ENCODE peak calls at places on chromosomes 3 and 15, in ten cellular contexts. S is heart left ventricle, Q is breast epithelium, R is adrenal gland, K is A549, B is tibial nerve, F is IMR-90, C is body of pancreas, G is esophagus squamous epithelium, P is HCT116. T is an unnamed sample. For H3K4me1, the result is how much of the 10 kb centered on the place peaks cover.

GRCh38 chr3:128178782-128179473 is 25.6 kb downstream of the EEFSEC start:
- DNase-seq in C (no peak), F (peak), K (no peak), R (no peak), B (no peak), G (no peak), P (no peak), S (no peak), Q (no peak), T (no peak)

GRCh38 chr3:141108002-141108401 is 56.9 kb downstream of the SPSB4 start:
- DNase-seq in Q (no peak), S (no peak), R (peak), G (no peak), F (no peak), P (no peak), B (no peak), K (no peak), C (no peak), T (no peak)

GRCh38 chr3:73933585-73933984 is 308.8 kb upstream of the PDZRN3 start:
- DNase-seq in P (no peak), B (no peak), Q (no peak), G (no peak), C (no peak), K (no peak), R (no peak), S (no peak), F (no peak), T (no peak)

GRCh38 chr3:137738710-137739109 is 25.4 kb upstream of the SOX14 start:
- DNase-seq in Q (no peak), B (no peak), C (no peak), S (no peak), P (no peak), F (no peak), G (no peak), K (no peak), R (no peak), T (no peak)

GRCh38 chr3:104564045-104564643 is 802.6 kb upstream of the ALCAM start:
- DNase-seq in C (peak), Q (no peak), K (peak), P (peak), S (no peak), R (peak), B (peak), F (peak), G (no peak), T (peak)

GRCh38 chr15:40106203-40107161 is 2.2 kb downstream of the BMF start:
- DNase-seq in K (peak), F (peak), G (no peak), P (no peak), R (peak), C (peak), Q (peak), S (peak), B (peak), T (peak)

GRCh38 chr3:18474202-18474601 is 49.1 kb upstream of the SATB1 start:
- DNase-seq in P (no peak), G (no peak), B (no peak), K (no peak), F (no peak), S (no peak), Q (no peak), R (no peak), C (no peak), T (no peak)

GRCh38 chr15:98856540-98856907 is 151.1 kb downstream of the PGPEP1L start:
- DNase-seq in K (peak), F (peak), B (no peak), C (no peak), R (no peak), S (no peak), Q (no peak), P (no peak), G (no peak), T (no peak)

GRCh38 chr15:22903961-22904534 is 65.6 kb downstream of the NIPA2 start:
- DNase-seq in Q (no peak), C (peak), B (no peak), F (no peak), R (no peak), P (no peak), S (no peak), G (no peak), K (no peak), T (no peak)

GRCh38 chr3:136955813-136956212 is 2.0 kb upstream of the IL20RB start:
- DNase-seq in P (peak), F (peak), Q (no peak), S (no peak), G (no peak), B (no peak), R (no peak), K (peak), C (peak), T (no peak)

GRCh38 chr3:122563717-122564025 is 429 bp downstream of the PARP9 start:
- DNase-seq in R (no peak), Q (no peak), C (peak), G (no peak), S (peak), K (no peak), F (no peak), P (no peak), B (peak), T (no peak)

DNA sequence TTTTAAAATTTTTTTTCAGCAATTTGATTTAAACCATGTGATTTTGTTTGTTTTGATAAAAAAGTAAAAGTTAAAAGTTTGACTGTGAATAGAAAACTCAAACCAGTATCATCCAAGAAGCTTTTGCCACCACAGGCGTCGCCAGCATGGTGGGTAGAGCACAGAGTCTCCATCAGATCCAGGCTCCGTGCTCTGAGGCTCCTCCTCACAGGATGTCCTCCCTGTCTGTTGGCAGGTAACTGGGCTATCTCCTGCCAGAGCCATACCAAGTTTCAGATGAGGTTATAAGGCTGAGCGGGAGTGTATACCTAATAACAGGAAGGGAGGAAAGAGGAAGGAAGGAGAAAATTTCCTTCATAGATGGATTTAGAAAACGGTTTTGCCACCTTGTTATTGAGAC is 28.8 kb downstream of the CTDSPL start:
- DNase-seq in K (no peak), S (no peak), B (no peak), G (no peak), F (no peak), C (no peak), Q (no peak), P (no peak), R (no peak), T (no peak)
- H3K4me1 ChIP-seq in K (under half), S (half or more), B (half or more), G (under half), F (under half), C (under half), Q (under half), P (under half), R (under half), T (under half)

DNA sequence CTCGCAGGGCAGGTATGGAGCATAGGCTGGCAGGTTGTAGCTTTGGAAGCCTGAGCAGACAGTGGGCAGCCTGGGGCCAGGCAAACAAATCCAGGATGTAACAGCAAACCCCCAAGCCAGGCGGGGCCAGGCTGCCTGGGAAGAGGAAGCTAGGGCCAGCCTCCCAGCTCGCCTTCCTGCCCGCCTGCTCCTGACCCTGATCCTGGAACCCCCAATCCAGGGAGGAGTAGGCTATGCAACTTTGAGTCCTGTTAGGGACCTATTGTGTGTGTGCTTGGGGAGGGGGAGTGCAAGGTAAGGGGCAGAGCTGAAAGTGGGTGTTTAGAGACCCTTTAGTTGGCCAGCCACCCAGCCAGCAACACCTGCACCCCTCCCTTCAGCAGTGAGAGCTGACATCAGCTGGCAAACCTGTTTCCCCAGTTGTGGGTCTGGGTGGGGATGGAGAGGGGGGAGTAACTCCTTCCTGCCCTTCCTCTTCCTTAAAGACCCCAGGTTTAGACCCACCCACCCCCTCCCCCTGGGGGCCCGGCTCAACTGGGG is 2.5 kb downstream of the NBEAL2 start:
- DNase-seq in S (peak), F (no peak), Q (peak), K (no peak), C (peak), R (no peak), B (no peak), P (no peak), G (no peak), T (no peak)
- TF ChIP-seq POLR2A in S (no peak), F (no peak), Q (no peak), K (no peak), C (peak), R (no peak), B (no peak), P (no peak), G (no peak), T (no peak)

DNA sequence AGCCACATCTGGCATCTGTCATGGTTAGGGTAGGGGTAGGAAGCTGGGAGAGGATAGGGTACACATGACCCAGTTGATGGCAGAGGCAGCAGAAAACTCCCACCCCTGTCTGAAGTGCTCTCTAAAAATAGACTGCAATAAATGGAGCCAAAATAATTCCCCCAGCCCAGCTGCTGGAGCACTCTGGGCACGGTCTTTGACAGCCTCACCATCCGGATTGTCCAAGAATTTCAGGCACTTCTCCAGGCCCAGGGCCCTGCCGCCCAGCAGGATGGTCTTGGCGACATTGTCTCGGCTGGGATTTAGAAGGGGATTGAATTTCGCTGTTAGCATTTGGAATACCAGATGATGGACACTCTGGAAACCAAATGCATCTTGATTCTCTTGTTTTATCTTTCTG is 103.7 kb downstream of the IQSEC1 start:
- DNase-seq in K (no peak), R (no peak), G (no peak), P (no peak), C (no peak), S (no peak), Q (no peak), F (no peak), B (no peak), T (no peak)
- H3K4me1 ChIP-seq in K (under half), R (under half), G (under half), P (under half), C (under half), S (half or more), Q (under half), F (under half), B (under half), T (under half)

DNA sequence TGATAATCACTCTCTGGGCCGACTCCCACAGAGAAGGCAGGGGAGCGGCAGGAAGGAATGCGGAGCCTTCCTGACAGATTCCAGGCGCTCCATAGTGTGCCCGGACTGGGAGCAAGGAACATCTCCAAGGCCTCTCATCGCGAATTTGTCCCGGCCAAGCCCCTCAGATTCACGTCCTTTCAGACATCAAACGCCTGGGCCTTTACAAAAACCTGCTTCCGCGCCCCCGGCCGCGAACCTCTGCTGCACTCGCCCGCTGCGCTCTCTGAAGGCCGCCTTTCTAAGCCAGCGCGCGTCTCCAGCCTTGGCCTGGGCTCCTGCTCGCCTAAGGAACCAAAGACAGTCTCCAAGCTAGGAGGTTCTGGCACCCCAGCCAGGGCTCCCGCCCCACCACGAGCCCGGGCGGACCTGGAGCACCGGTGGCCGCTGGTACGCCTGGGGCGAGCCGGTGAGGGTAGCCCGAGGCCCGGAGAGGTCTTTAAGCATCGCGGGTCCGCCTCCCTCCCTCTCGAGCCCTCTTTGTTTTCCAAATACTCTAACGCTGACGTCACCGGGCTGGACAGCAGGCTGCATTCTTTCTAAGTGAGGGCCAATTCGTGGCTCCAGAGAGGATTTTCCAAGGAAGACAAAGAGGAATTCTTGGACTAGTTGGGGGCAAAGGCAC is 837 bp downstream of the AMOTL2 start:
- DNase-seq in G (no peak), S (peak), Q (peak), K (peak), P (no peak), F (peak), R (peak), B (peak), C (peak), T (peak)
- TF ChIP-seq POLR2A in G (no peak), S (peak), Q (peak), K (no peak), P (no peak), F (peak), R (peak), B (peak), C (peak), T (peak)

GRCh38 chr3:188700918-188701317 is 470.9 kb upstream of the TPRG1 start:
- DNase-seq in B (no peak), K (no peak), Q (no peak), R (no peak), P (no peak), S (no peak), G (no peak), C (no peak), F (no peak), T (no peak)
- H3K4me1 ChIP-seq in B (under half), K (under half), Q (under half), R (under half), P (under half), S (under half), G (under half), C (under half), F (under half), T (under half)

T was measured in ovary.